ENCODE peak calls at places on chromosomes 16 and 17, in four cellular contexts. A, B, P and Y are unnamed samples.

GRCh38 chr16:77556203-77556602 is 121.4 kb upstream of the ADAMTS18 start:
- DNase-seq in A (no peak), B (no peak), P (no peak), Y (no peak)

GRCh38 chr17:66605561-66605960 is 229.4 kb upstream of the CACNG5 start:
- DNase-seq in A (no peak), B (no peak), P (no peak), Y (no peak)

GRCh38 chr16:54193656-54194007 is 93.0 kb downstream of the IRX3 start:
- DNase-seq in A (peak; percentile 54), B (peak; percentile 47), P (peak; percentile 83), Y (peak; percentile 82)

GRCh38 chr16:85469929-85470590 is 143.1 kb upstream of the GSE1 start:
- DNase-seq in A (no peak), B (no peak), P (no peak), Y (no peak)

GRCh38 chr17:2776589-2777241 is 19.5 kb upstream of the RAP1GAP2 start:
- DNase-seq in A (peak; percentile 24), B (no peak), P (no peak), Y (no peak)

GRCh38 chr17:31561469-31562412 is 170.3 kb downstream of the RAB11FIP4 start:
- DNase-seq in A (no peak), B (peak; percentile 77), P (no peak), Y (no peak)

GRCh38 chr17:77145635-77146632 is 5.2 kb downstream of the SEC14L1 start:
- DNase-seq in A (peak; percentile 67), B (peak; percentile 80), P (peak; percentile 81), Y (peak; percentile 79)

GRCh38 chr16:57904101-57904500 is 66.8 kb downstream of the CNGB1 start:
- DNase-seq in A (no peak), B (no peak), P (no peak), Y (no peak)

GRCh38 chr17:67440311-67441051 is 63.4 kb downstream of the PITPNC1 start:
- DNase-seq in A (no peak), B (no peak), P (no peak), Y (no peak)

GRCh38 chr17:66589892-66590291 is 245.0 kb upstream of the CACNG5 start:
- DNase-seq in A (no peak), B (no peak), P (no peak), Y (no peak)

GRCh38 chr17:28938552-28938951 is 12.8 kb downstream of the PHF12 start:
- DNase-seq in A (no peak), B (no peak), P (no peak), Y (no peak)

GRCh38 chr17:56913000-56913866 is 616 bp downstream of the TRIM25 start:
- DNase-seq in A (no peak), B (peak; percentile 21), P (no peak), Y (no peak)

GRCh38 chr16:54965464-54965863 is 34.8 kb downstream of the IRX5 start:
- DNase-seq in A (no peak), B (no peak), P (no peak), Y (no peak)

GRCh38 chr16:66522816-66523590 is 26.9 kb downstream of the TK2 start:
- DNase-seq in A (no peak), B (no peak), P (no peak), Y (no peak)

GRCh38 chr16:56911771-56912541 is 20.0 kb upstream of the HERPUD1 start:
- DNase-seq in A (peak; percentile 74), B (no peak), P (peak; percentile 89), Y (peak; percentile 40)

GRCh38 chr16:9185396-9185795 is 94.0 kb downstream of the HAPSTR1 start:
- DNase-seq in A (no peak), B (no peak), P (no peak), Y (no peak)

GRCh38 chr16:9184354-9184690 is 92.9 kb downstream of the HAPSTR1 start:
- DNase-seq in A (no peak), B (no peak), P (no peak), Y (no peak)

GRCh38 chr16:9186061-9186460 is 94.6 kb downstream of the HAPSTR1 start:
- DNase-seq in A (no peak), B (no peak), P (no peak), Y (no peak)

GRCh38 chr16:9177861-9178260 is 86.4 kb downstream of the HAPSTR1 start:
- DNase-seq in A (no peak), B (no peak), P (no peak), Y (no peak)

DNA sequence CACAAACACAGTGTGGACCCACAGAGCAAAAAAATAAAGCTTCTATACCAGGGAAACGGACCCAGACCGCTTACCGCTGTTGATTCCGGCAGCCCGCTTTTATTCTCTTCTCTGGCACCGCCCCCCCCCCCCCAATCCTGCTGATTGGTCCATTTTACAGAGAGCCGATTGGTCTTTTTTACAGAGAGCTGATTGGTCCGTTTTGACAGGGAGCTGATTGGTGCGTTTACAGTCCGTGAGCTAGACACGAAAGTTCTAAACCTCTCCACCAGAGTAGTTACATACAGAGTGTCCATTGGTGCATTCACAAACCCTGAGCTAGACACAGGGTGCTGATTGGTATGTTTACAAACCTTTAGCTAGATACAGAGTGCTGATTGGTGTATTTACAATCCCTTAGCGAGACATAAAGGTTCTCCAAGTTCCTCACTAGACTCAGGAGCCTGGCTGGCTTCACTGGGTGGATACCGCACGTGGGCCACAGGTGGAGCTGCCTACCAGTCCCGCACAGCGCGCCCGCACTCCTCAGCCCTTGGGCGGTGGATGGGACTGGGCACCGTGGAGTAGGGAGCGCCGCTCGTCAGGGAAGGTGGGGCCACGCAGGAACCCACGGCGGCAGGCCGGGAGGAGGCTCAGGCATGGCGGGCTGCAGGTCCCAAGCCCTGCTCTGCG is 92.4 kb downstream of the HAPSTR1 start:
- DNase-seq in A (no peak), B (no peak), P (no peak), Y (no peak)
- TF ChIP-seq CTCF in A (no peak), B (no peak), P (no peak), Y (no peak)

GRCh38 chr16:30399435-30400186 is 4.4 kb downstream of the ZNF48 start:
- DNase-seq in A (no peak), B (no peak), P (no peak), Y (no peak)
- TF ChIP-seq POLR2AphosphoS5 in A (no peak), B (no peak), P (no peak), Y (no peak)

GRCh38 chr17:49002331-49002730 is 5.1 kb downstream of the IGF2BP1 start:
- DNase-seq in A (no peak), B (peak; percentile 7), P (no peak), Y (no peak)
- H3K4me3 ChIP-seq in A (no peak overlapping the region), B (no peak overlapping the region), P (no peak overlapping the region), Y (no peak overlapping the region)

GRCh38 chr16:660459-661183 is 7.3 kb upstream of the RHOT2 start:
- DNase-seq in A (peak; percentile 91), B (peak; percentile 88), P (peak; percentile 95), Y (peak; percentile 97)

GRCh38 chr16:660132-660458 is 7.8 kb upstream of the RHOT2 start:
- DNase-seq in A (no peak), B (no peak), P (no peak), Y (no peak)

GRCh38 chr16:662597-662996 is 5.3 kb upstream of the RHOT2 start:
- DNase-seq in A (no peak), B (no peak), P (no peak), Y (no peak)

GRCh38 chr16:662095-662494 is 5.8 kb upstream of the RHOT2 start:
- DNase-seq in A (no peak), B (no peak), P (no peak), Y (no peak)

GRCh38 chr16:661184-661821 is 6.6 kb upstream of the RHOT2 start:
- DNase-seq in A (no peak), B (no peak), P (no peak), Y (no peak)
- TF ChIP-seq CTCF in A (no peak), B (no peak), P (no peak), Y (peak; percentile 2)

GRCh38 chr16:81939164-81940067 is 71.9 kb downstream of the SDR42E1 start:
- DNase-seq in A (no peak), B (peak; percentile 12), P (no peak), Y (no peak)
- TF ChIP-seq POLR2AphosphoS5 in A (no peak), B (no peak), P (no peak), Y (no peak)

DNA sequence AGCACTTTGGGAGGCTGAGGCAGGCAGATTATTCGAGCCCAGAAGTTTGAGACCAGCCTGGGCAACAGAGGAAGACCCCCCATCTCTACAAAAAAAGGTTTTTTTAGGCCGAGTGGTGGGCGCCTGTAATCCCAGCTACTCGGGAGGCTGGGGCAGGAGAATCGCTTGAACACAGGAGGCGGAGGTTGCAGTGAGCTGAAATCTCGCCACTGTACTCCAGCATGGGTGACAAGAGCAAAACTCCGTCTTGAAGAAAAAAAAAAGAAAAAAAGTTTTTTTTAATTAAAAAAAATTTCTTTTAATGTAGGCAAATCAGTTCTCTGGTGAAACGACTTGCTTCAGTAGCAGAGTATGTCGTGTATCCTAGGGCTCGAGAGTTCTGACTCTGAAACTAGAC is 10.9 kb downstream of the HSD3B7 start:
- DNase-seq in A (no peak), B (no peak), P (no peak), Y (no peak)
- H3K4me3 ChIP-seq in A (no peak overlapping the region), B (no peak overlapping the region), P (no peak overlapping the region), Y (no peak overlapping the region)

DNA sequence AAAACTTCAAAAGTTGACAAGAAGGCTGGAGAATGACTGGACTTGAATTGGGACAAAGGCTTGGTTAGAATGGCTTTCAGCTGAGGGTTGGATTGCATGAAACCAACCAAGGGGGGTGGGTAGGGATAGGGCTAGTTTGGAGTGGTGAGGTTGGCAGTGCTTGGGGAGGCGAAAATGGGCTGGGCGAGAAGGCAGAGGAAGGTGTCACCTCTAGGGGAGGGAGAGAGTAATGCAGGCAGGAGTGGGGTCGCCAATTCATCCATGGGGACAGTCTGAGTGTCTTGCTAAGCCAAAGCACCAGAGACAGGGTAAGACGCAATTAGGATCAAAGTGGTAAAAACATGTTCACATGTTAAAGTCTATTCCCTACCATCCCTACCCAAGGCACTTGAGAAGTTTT is 6.2 kb upstream of the DNAH2 start:
- DNase-seq in A (no peak), B (no peak), P (no peak), Y (no peak)
- TF ChIP-seq CTCF in A (no peak), B (peak; percentile 9), P (no peak), Y (no peak)

DNA sequence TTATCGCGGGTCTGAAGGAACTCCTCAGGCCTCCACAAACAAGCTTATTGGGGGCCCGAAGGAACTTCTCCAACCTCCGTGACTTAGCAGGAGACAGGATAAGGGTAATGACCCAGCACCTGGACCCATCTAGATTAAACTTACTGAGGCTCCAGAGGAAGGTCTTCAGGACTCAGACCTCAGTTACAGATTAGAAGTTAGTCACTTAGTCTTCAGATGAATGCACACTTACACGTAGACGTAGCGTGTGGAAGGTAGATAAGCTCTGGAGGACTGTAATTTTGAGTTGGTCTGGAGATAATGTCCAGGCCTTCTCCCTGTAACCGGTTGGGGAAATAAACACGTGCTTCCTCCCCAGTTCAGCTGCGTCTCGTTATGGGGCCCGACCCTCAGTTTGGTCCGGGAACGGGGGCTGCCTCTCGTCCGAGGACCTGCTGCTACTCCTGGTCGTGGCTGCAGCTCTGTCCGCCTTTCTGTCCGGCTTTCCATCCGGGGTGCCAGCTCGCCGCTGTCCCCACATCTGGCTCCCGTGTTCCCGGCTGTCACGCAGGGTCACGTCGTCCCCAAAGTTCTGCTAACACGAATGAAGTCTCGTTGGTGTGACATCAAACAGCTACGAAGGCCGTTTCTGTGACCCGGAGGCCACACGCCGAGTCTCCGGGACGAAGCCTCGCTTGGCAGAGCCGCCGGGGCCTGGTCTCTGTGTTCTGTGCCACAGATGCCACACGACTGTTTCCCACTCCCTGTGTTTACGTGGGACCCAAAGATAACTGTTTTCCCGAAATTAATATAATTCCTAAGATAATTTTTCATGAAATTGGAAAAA is 11.8 kb upstream of the SECTM1 start:
- DNase-seq in A (no peak), B (no peak), P (no peak), Y (no peak)
- TF ChIP-seq POLR2AphosphoS5 in A (no peak), B (no peak), P (no peak), Y (no peak)